ENCODE peak calls at places on chromosomes 11 and 22, in seven cellular contexts. M is mesenchymal stem cell, S is neuronal stem cell, Z is H9, W is IMR-90, O is H1, R is trophoblast cell. P is an unnamed sample.

GRCh38 chr11:70460959-70461358 is 62.6 kb downstream of the CTTN start:
- DNase-seq in S (no peak), R (no peak), M (no peak), O (no peak), Z (no peak), W (no peak), P (no peak)

GRCh38 chr22:38309614-38310517 is 7.4 kb downstream of the CSNK1E start:
- DNase-seq in S (no peak), Z (no peak), M (peak; percentile 50), O (no peak), R (no peak), W (no peak), P (no peak)

GRCh38 chr11:83033972-83034672 is 37.6 kb downstream of the RAB30 start:
- DNase-seq in Z (no peak), W (peak; percentile 71), R (no peak), M (peak; percentile 43), S (no peak), O (no peak), P (no peak)

GRCh38 chr11:120128392-120129172 is 9.3 kb downstream of the TRIM29 start:
- DNase-seq in R (peak; percentile 89), M (no peak), W (peak; percentile 8), S (no peak), O (no peak), Z (no peak), P (no peak)

GRCh38 chr11:130899106-130899505 is 17.2 kb downstream of the SNX19 start:
- DNase-seq in O (no peak), Z (no peak), W (no peak), S (no peak), R (no peak), M (no peak), P (no peak)

GRCh38 chr11:22387126-22387525 is 48.9 kb downstream of the SLC17A6 start:
- DNase-seq in W (no peak), S (no peak), Z (no peak), R (no peak), O (no peak), M (no peak), P (no peak)

GRCh38 chr11:126917531-126918204 is 82.9 kb downstream of the KIRREL3 start:
- DNase-seq in S (no peak), Z (peak; percentile 16), O (no peak), R (peak; percentile 90), W (peak; percentile 99), M (peak; percentile 89), P (peak; percentile 78)

GRCh38 chr22:37163618-37164534 is 14.2 kb upstream of the IL2RB start:
- DNase-seq in M (no peak), O (no peak), S (no peak), R (no peak), Z (no peak), W (no peak), P (no peak)

GRCh38 chr11:110896358-110896757 is 184.1 kb upstream of the ARHGAP20 start:
- DNase-seq in O (no peak), Z (no peak), S (no peak), W (peak; percentile 86), M (peak; percentile 57), R (no peak), P (peak; percentile 38)

GRCh38 chr11:200224-201003 is 6.8 kb downstream of the BET1L start:
- DNase-seq in Z (no peak), S (no peak), O (peak; percentile 37), R (no peak), W (no peak), M (no peak), P (no peak)

GRCh38 chr22:23401111-23401909 is 178.8 kb downstream of the IGLL1 start:
- DNase-seq in M (peak; percentile 68), Z (no peak), S (no peak), R (peak; percentile 97), O (no peak), W (peak; percentile 75), P (peak; percentile 64)

GRCh38 chr11:27717801-27718229 is 17.6 kb upstream of the BDNF start:
- DNase-seq in Z (no peak), R (no peak), M (peak; percentile 66), S (no peak), W (no peak), O (no peak), P (peak; percentile 77)

GRCh38 chr11:27719575-27719925 is 19.3 kb upstream of the BDNF start:
- DNase-seq in S (no peak), R (no peak), O (no peak), W (no peak), M (no peak), Z (no peak), P (no peak)

GRCh38 chr11:27718346-27718852 is 18.1 kb upstream of the BDNF start:
- DNase-seq in R (no peak), W (peak; percentile 95), Z (peak; percentile 87), S (peak; percentile 73), O (peak; percentile 71), M (peak; percentile 95), P (peak; percentile 95)

GRCh38 chr11:27720277-27720830 is 20.1 kb upstream of the BDNF start:
- DNase-seq in R (no peak), Z (peak; percentile 80), O (peak; percentile 86), S (peak; percentile 88), M (peak; percentile 77), W (peak; percentile 68), P (peak; percentile 79)

DNA sequence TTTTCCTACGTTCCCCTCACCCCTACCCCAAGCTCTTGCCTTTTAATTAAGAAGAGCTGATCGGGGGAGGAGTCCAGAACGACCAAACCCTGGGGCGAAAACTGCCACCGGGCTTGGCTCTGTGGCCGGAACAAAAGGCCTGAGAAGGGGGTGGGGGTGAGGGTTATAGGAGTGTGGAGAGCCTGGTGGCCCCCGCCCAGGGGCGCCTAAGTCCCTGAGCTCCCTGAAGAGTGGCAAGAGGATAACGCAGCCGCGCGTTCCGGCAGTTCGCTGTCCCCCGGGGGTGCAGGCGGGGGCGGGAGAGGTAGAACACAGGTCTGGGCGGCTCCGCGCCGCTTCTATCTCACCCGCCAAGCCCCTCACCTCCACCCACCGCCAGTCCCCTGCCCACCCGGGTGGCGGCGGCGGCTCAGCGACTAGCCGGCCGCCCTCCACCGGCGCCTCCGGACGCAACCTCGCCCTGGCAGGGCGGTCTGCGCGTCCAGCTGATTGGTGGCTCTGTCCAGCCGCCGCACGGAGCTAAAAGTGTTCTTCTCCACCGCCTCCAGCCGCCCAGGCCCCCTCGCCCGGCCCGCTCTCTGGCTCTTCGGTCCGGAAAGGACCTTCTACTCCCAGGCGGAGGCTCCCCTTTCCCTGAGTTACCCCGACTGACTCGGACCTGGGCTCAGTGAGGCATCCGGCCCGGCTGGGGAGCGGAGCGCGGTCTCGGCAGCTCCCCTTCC is 18.8 kb upstream of the BDNF start:
- DNase-seq in Z (peak; percentile 72), M (peak; percentile 82), R (no peak), O (peak; percentile 79), S (peak; percentile 70), W (peak; percentile 65), P (peak; percentile 91)
- H3K18ac ChIP-seq in Z (peak overlapping the region; percentile 93), M (peak overlapping the region; percentile 98), R (no peak overlapping the region), O (peak overlapping the region; percentile 76), S (peak overlapping the region; percentile 88), W (peak overlapping the region; percentile 92), P (peak overlapping the region; percentile 98)

GRCh38 chr11:17276236-17277023 is at the start of gene NUCB2:
- DNase-seq in O (peak; percentile 100), M (peak; percentile 95), S (peak; percentile 97), W (peak; percentile 93), Z (peak; percentile 98), R (peak; percentile 100), P (peak; percentile 98)

GRCh38 chr11:17280494-17281127 is 4.1 kb downstream of the NUCB2 start:
- DNase-seq in Z (no peak), R (no peak), S (no peak), M (no peak), O (no peak), W (peak; percentile 21), P (no peak)

GRCh38 chr11:17275376-17276235 is 933 bp upstream of the NUCB2 start:
- DNase-seq in O (no peak), S (no peak), M (no peak), W (no peak), R (peak; percentile 86), Z (no peak), P (no peak)

GRCh38 chr11:17273668-17274321 is 2.7 kb upstream of the NUCB2 start:
- DNase-seq in S (no peak), O (peak; percentile 52), W (no peak), R (peak; percentile 10), Z (peak; percentile 67), M (no peak), P (peak; percentile 87)

GRCh38 chr11:17277024-17277584 is 565 bp downstream of the NUCB2 start:
- DNase-seq in M (peak; percentile 63), O (no peak), S (no peak), Z (no peak), W (peak; percentile 63), R (no peak), P (peak; percentile 14)
- H3K18ac ChIP-seq in M (peak overlapping the region; percentile 99), O (peak overlapping the region; percentile 48), S (peak overlapping the region; percentile 94), Z (peak overlapping the region; percentile 37), W (peak overlapping the region; percentile 38), R (peak overlapping the region; percentile 93), P (peak overlapping the region; percentile 65)

DNA sequence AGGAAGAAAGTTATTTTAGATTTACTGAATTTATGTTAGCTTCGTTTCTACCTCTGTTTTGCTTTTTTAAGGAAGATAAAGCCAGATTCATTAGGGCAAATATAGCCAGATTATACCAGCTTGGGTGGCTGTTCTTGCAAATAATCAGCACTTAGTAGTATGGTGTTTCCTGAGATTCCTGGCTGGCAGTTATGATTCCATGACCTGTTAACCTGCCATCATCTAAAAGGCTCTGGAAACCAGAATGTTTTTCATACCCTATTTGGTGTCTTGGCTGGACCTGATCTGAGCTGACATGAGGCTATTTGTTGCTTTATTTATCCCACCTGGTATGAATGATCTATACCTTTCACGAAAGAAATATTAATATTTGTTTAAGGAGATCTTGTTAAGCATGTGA is 82.7 kb upstream of the HORMAD2 start:
- DNase-seq in W (no peak), O (no peak), R (no peak), Z (no peak), M (no peak), S (no peak), P (no peak)
- H3K18ac ChIP-seq in W (no peak overlapping the region), O (no peak overlapping the region), R (no peak overlapping the region), Z (no peak overlapping the region), M (no peak overlapping the region), S (no peak overlapping the region), P (no peak overlapping the region)

GRCh38 chr11:60968223-60968622 is 3.3 kb upstream of the CD6 start:
- DNase-seq in W (no peak), Z (no peak), M (no peak), S (no peak), O (no peak), R (no peak), P (no peak)

GRCh38 chr11:60970369-60970774 is 1.1 kb upstream of the CD6 start:
- DNase-seq in R (no peak), S (no peak), Z (peak; percentile 69), O (peak; percentile 86), W (peak; percentile 29), M (peak; percentile 39), P (peak; percentile 42)

GRCh38 chr11:60970890-60971289 is 590 bp upstream of the CD6 start:
- DNase-seq in W (no peak), M (no peak), R (no peak), S (no peak), Z (no peak), O (no peak), P (no peak)

GRCh38 chr11:60964801-60965200 is 6.7 kb upstream of the CD6 start:
- DNase-seq in O (no peak), W (no peak), R (no peak), M (no peak), S (no peak), Z (no peak), P (no peak)

DNA sequence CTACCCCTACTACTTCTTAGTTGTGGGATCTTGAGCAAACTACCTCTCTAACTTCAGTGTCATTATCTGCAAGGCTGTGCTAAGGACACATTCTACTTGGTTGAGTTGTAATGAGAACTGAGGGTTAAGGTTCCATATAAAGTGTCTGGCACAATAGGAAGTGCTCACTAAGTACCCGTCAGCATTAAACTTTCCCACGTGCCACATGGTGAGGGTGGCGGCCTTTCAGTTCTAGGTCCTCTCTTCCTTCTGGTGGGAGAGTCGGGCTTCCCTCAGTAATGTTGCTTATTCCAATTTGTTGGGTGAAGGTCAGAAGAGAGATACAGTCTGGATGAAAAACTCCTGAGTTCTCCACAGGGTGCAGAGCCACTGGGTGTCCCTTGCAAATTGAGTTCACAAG is 4.6 kb upstream of the CD6 start:
- DNase-seq in R (no peak), M (no peak), S (no peak), Z (no peak), O (no peak), W (no peak), P (no peak)
- H3K18ac ChIP-seq in R (no peak overlapping the region), M (no peak overlapping the region), S (no peak overlapping the region), Z (no peak overlapping the region), O (no peak overlapping the region), W (no peak overlapping the region), P (no peak overlapping the region)